ENCODE peak calls at places on chromosomes 12 and 14, in six cellular contexts. U is uterus, N is neuronal stem cell, O is adrenal gland, F is lower lobe of right lung, S is fibroblast of lung. E is an unnamed sample.

GRCh38 chr12:85301054-85301453 is 21.0 kb downstream of the ALX1 start:
- DNase-seq in U (no peak), S (no peak), O (no peak), F (no peak), N (no peak), E (no peak)

GRCh38 chr14:100651999-100652508 is 64.8 kb upstream of the BEGAIN start:
- DNase-seq in U (no peak), S (peak), F (no peak), N (no peak), O (no peak), E (no peak)

GRCh38 chr12:126974779-126975178 is 1292.2 kb upstream of the TMEM132C start:
- DNase-seq in F (no peak), O (no peak), U (no peak), S (no peak), N (no peak), E (no peak)

GRCh38 chr12:92412931-92413685 is 267.5 kb upstream of the BTG1 start:
- DNase-seq in F (no peak), O (no peak), N (no peak), S (no peak), U (no peak), E (no peak)

GRCh38 chr14:68282479-68283377 is 463.1 kb downstream of the RAD51B start:
- DNase-seq in F (no peak), N (no peak), O (no peak), S (no peak), U (no peak), E (no peak)

GRCh38 chr12:1808798-1809480 is 11.4 kb upstream of the LRTM2 start:
- DNase-seq in O (no peak), U (no peak), F (peak), S (no peak), N (no peak), E (no peak)

GRCh38 chr12:52225752-52226151 is 7.3 kb upstream of the KRT7 start:
- DNase-seq in N (no peak), O (no peak), S (no peak), U (no peak), F (no peak), E (no peak)

GRCh38 chr12:10362325-10362724 is 27.5 kb downstream of the KLRK1 start:
- DNase-seq in U (no peak), O (no peak), S (no peak), N (no peak), F (no peak), E (no peak)

GRCh38 chr12:40224439-40225291 is at the start of gene LRRK2:
- DNase-seq in O (peak), U (peak), F (peak), S (peak), N (peak), E (peak)

GRCh38 chr12:49200882-49201594 is 12.2 kb upstream of the TUBA1A start:
- DNase-seq in F (no peak), S (peak), O (no peak), U (peak), N (no peak), E (no peak)

GRCh38 chr12:39103552-39104165 is 198.3 kb upstream of the CPNE8 start:
- DNase-seq in O (no peak), F (no peak), U (no peak), N (peak), S (peak), E (no peak)

GRCh38 chr14:93114713-93115068 is 1.0 kb downstream of the ITPK1 start:
- DNase-seq in U (no peak), S (no peak), N (peak), F (peak), O (no peak), E (peak)
- H3K27ac ChIP-seq in U (peak), S (no peak), N (no peak), F (peak), O (peak), E (peak)

GRCh38 chr14:95273041-95273978 is 46.4 kb downstream of the CLMN start:
- DNase-seq in O (peak), F (no peak), U (no peak), N (no peak), S (no peak), E (peak)
- H3K27ac ChIP-seq in O (no peak), F (no peak), U (no peak), N (no peak), S (no peak), E (peak)

GRCh38 chr12:108852674-108853073 is 4.7 kb downstream of the SSH1 start:
- DNase-seq in N (no peak), S (peak), U (no peak), O (no peak), F (no peak), E (no peak)
- H3K27ac ChIP-seq in N (no peak), S (peak), U (peak), O (peak), F (peak), E (peak)

GRCh38 chr12:30756074-30756473 is 1.3 kb upstream of the CAPRIN2 start:
- DNase-seq in S (no peak), N (no peak), U (peak), F (no peak), O (no peak), E (no peak)

GRCh38 chr12:30754750-30755394 is at the start of gene CAPRIN2:
- DNase-seq in S (peak), F (peak), N (peak), U (peak), O (peak), E (peak)

GRCh38 chr12:30754383-30754749 is 385 bp downstream of the CAPRIN2 start:
- DNase-seq in U (no peak), S (no peak), F (no peak), N (no peak), O (no peak), E (no peak)

GRCh38 chr12:30753761-30754382 is 879 bp downstream of the CAPRIN2 start:
- DNase-seq in N (no peak), S (peak), U (no peak), F (no peak), O (no peak), E (no peak)

DNA sequence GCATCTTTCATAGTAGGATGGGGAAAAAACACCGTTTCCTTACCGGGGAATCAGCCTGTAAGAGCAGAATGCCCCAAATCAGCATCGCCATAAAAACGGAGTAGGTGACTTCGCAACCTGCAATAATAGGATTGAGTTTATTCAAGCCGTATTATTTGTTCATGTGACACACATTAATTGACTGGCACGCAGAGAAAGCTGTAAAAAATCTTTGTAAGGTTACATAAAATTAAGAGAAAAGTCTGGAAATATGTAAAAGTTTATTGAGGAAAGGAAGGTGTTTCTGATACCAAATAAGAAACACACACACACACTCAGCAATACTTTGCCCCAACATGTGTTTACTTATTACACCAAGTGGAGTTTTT is 628 bp upstream of the CAPRIN2 start:
- DNase-seq in O (no peak), N (no peak), S (no peak), F (no peak), U (no peak), E (no peak)
- H3K27ac ChIP-seq in O (peak), N (peak), S (peak), F (peak), U (peak), E (peak)

GRCh38 chr12:673849-674248 is 10.6 kb upstream of the NINJ2 start:
- DNase-seq in S (no peak), U (no peak), N (no peak), F (no peak), O (no peak), E (no peak)
- H3K27ac ChIP-seq in S (no peak), U (no peak), N (no peak), F (peak), O (no peak), E (no peak)

GRCh38 chr14:54640480-54640879 is 73.6 kb downstream of the SAMD4A start:
- DNase-seq in F (no peak), N (no peak), U (no peak), O (no peak), S (no peak), E (no peak)

GRCh38 chr14:54643696-54644176 is 76.8 kb downstream of the SAMD4A start:
- DNase-seq in F (no peak), O (no peak), N (no peak), S (no peak), U (no peak), E (no peak)

GRCh38 chr14:54646576-54647130 is 79.7 kb downstream of the SAMD4A start:
- DNase-seq in S (no peak), N (no peak), U (no peak), O (no peak), F (no peak), E (no peak)

GRCh38 chr14:54642121-54642520 is 75.2 kb downstream of the SAMD4A start:
- DNase-seq in O (no peak), N (no peak), U (no peak), F (no peak), S (no peak), E (no peak)

DNA sequence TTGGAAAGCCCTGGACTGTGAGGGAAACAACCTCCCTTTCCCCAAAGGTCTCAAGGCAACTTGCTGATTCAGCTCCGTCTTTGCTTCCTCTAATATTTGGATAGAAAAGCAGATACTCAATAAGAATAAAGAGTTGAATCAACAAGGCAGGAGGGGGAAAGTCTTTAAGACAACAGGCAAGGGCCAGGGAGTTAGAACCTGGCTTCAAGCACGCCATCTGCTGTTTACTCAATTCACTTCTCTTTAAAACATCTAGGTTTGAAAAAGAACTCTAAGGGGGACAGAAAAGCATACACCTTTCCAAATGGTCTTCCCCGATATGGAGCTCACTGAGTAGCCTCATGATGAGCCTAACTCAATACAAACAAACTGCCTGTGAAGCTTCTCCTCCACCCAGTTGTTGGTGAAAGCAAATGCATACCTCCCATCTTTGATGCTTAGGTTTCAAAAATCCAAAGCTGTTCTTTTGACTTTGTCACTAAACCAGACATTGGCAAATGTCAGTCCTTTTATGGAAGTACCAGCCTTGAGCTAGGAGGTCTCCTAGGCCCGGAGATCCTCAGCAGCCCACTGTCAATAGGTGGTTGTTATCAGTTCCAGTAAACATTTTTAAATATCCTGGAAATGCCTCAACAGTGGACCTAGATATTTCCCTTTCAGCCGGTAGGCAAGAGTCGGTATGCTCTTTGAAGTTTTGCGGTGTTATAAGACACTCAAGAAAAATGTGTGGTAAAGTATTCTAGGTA is 76.2 kb downstream of the SAMD4A start:
- DNase-seq in N (no peak), S (peak), U (no peak), F (no peak), O (no peak), E (no peak)
- H3K27ac ChIP-seq in N (peak), S (no peak), U (peak), F (no peak), O (no peak), E (no peak)

E was measured in stomach.